ENCODE peak calls at places on chromosomes 4 and X, in nine cellular contexts. C is breast epithelium, D is IMR-90, Y is tibial nerve, X is endothelial cell of umbilical vein, M is right lobe of liver, O is lower leg skin, W is NB4, J is heart left ventricle. L is an unnamed sample.

GRCh38 chr4:17024430-17024829 is 126.0 kb upstream of the LDB2 start:
- DNase-seq in W (no peak), J (no peak), O (no peak), Y (no peak), X (no peak), M (no peak), D (peak), C (no peak), L (no peak)

GRCh38 chr4:172188248-172188976 is 375.2 kb downstream of the GALNTL6 start:
- DNase-seq in X (no peak), J (no peak), M (no peak), D (no peak), W (no peak), Y (no peak), O (no peak), C (no peak), L (no peak)

GRCh38 chr4:127920521-127920920 is 39.8 kb downstream of the PLK4 start:
- DNase-seq in J (no peak), Y (no peak), W (no peak), D (no peak), C (no peak), X (no peak), M (no peak), O (no peak), L (no peak)

GRCh38 chr4:86013623-86014022 is 346.2 kb downstream of the MAPK10 start:
- DNase-seq in W (no peak), O (no peak), C (no peak), D (peak), X (no peak), Y (no peak), M (no peak), J (no peak), L (no peak)

GRCh38 chrX:2901367-2902036 is 27.6 kb downstream of the ARSD start:
- DNase-seq in J (no peak), O (no peak), D (peak), W (no peak), M (no peak), C (no peak), Y (no peak), X (no peak), L (no peak)

GRCh38 chr4:7067147-7067522 is 729 bp downstream of the GRPEL1 start:
- DNase-seq in M (peak), X (peak), J (no peak), O (no peak), C (no peak), Y (no peak), W (no peak), D (no peak), L (no peak)

GRCh38 chr4:89110541-89110985 is 770 bp upstream of the TIGD2 start:
- DNase-seq in C (no peak), Y (no peak), D (no peak), W (no peak), X (no peak), M (peak), J (no peak), O (peak), L (no peak)

GRCh38 chr4:76233967-76234678 is 17.4 kb upstream of the FAM47E start:
- DNase-seq in W (no peak), J (peak), D (no peak), O (no peak), Y (no peak), C (no peak), M (no peak), X (no peak), L (no peak)

GRCh38 chr4:128354205-128354821 is 66.7 kb upstream of the PGRMC2 start:
- DNase-seq in C (no peak), W (no peak), D (peak), J (peak), O (no peak), X (peak), M (peak), Y (no peak), L (no peak)

GRCh38 chr4:94533405-94534223 is 81.9 kb downstream of the PDLIM5 start:
- DNase-seq in O (no peak), Y (no peak), J (no peak), D (no peak), X (peak), W (no peak), C (no peak), M (no peak), L (no peak)

GRCh38 chr4:106329027-106329618 is 12.8 kb downstream of the AIMP1 start:
- DNase-seq in M (no peak), X (peak), D (peak), J (no peak), Y (no peak), O (no peak), C (no peak), W (peak), L (no peak)

GRCh38 chr4:52911684-52912294 is 49.7 kb downstream of the RASL11B start:
- DNase-seq in D (peak), C (peak), X (peak), O (peak), Y (peak), M (peak), J (peak), W (peak), L (no peak)

GRCh38 chr4:52915730-52916129 is 53.6 kb downstream of the RASL11B start:
- DNase-seq in X (no peak), O (no peak), Y (no peak), W (no peak), D (no peak), C (no peak), J (no peak), M (no peak), L (no peak)

GRCh38 chr4:52912608-52913007 is 50.5 kb downstream of the RASL11B start:
- DNase-seq in D (peak), X (no peak), O (no peak), J (no peak), C (no peak), M (no peak), Y (no peak), W (no peak), L (no peak)

GRCh38 chr4:52915131-52915645 is 53.1 kb downstream of the RASL11B start:
- DNase-seq in C (no peak), W (no peak), D (peak), J (no peak), O (no peak), X (no peak), M (no peak), Y (no peak), L (no peak)

GRCh38 chr4:52914051-52914605 is 52.0 kb downstream of the RASL11B start:
- DNase-seq in C (no peak), D (peak), X (peak), W (no peak), Y (no peak), O (no peak), M (no peak), J (no peak), L (no peak)
- TF ChIP-seq CTCF in C (no peak), D (no peak), X (no peak), W (no peak), Y (no peak), O (no peak), M (no peak), J (no peak), L (no peak)

GRCh38 chr4:162457071-162457865 is 293.5 kb upstream of the FSTL5 start:
- DNase-seq in M (no peak), J (no peak), C (no peak), X (no peak), W (no peak), O (no peak), D (no peak), Y (no peak), L (no peak)
- TF ChIP-seq POLR2A in M (no peak), J (no peak), C (no peak), X (no peak), W (no peak), O (no peak), D (no peak), Y (no peak), L (no peak)

GRCh38 chr4:125353131-125353530 is 38.4 kb downstream of the FAT4 start:
- DNase-seq in D (no peak), J (no peak), O (no peak), Y (no peak), X (no peak), C (no peak), M (no peak), W (no peak), L (no peak)
- H3K4me3 ChIP-seq in D (no peak), J (no peak), O (no peak), Y (no peak), X (no peak), C (no peak), M (no peak), W (no peak), L (no peak)

GRCh38 chr4:21887481-21887880 is 61.1 kb downstream of the KCNIP4 start:
- DNase-seq in O (no peak), W (no peak), M (no peak), X (no peak), J (no peak), C (no peak), D (no peak), Y (no peak), L (no peak)
- TF ChIP-seq CTCF in O (no peak), W (no peak), M (no peak), X (no peak), J (no peak), C (no peak), D (no peak), Y (no peak), L (no peak)

DNA sequence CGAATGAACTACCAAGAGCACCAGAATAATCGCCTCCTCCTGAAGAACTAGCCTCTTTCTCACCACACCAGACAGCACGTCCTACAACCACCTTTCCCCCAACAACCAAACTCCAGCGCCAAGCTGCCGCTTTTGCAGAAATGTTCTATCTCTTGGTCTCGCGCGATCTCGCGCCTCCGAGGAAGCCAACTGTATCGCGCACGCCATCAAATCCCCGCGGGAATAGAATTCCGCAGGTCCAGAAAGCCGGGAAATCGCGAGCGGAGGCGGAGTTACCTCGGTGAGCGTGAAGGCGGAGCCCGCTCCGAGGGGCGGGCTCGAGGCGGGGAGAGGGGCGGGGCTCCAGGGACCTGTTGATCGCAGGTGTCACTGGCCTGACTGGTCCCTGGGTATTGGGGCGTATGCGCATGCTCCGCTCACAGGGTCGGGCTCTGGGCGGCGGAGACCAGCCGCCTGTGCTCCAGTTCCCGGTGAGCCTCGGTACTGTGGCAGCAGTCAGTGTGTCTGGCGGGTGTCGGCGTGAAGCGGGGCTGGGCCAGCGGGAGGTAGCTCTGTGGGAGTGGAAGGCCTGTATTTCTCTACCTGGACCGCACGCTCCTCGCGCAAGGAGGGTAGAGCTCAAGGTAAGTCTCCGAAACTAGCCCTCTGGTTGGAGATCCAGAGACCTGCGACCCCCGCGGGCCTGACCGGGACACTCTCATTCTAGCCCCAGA is at the start of gene USP53:
- DNase-seq in M (peak), Y (peak), D (peak), O (peak), X (peak), J (peak), W (peak), C (peak), L (peak)
- TF ChIP-seq POLR2A in M (peak), Y (peak), D (peak), O (peak), X (peak), J (peak), W (peak), C (peak), L (peak)

DNA sequence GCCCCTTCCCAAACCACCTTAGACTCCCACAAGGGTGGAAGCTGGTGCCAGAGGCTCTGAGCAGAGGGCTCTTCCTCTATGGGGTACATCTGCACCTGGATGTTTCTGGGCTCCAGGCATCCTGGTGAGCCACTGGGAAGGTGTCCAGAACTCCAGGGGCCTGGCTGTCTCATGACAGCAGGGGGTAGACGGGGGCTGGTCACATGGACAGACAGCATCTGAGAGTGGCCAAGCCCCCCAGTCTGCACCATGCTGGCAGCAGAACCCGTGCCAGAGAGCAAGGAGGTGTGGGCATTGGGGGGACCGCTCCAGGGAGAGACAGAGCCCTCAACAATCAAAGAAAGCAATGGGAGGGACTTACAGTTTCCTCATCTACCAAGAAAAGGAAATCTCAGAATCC is 39.5 kb downstream of the ZFYVE28 start:
- DNase-seq in C (no peak), M (no peak), D (no peak), J (no peak), O (no peak), X (no peak), W (no peak), Y (no peak), L (no peak)
- H3K4me3 ChIP-seq in C (no peak), M (no peak), D (no peak), J (no peak), O (no peak), X (no peak), W (no peak), Y (no peak), L (no peak)

GRCh38 chr4:37594095-37594494 is 92.1 kb downstream of the RELL1 start:
- DNase-seq in M (no peak), X (no peak), J (no peak), O (no peak), D (no peak), W (no peak), Y (no peak), C (no peak), L (no peak)
- TF ChIP-seq CTCF in M (no peak), X (no peak), J (no peak), O (no peak), D (no peak), W (no peak), Y (no peak), C (no peak), L (no peak)